ENCODE peak calls at places on chromosomes 12 and 14, in seven cellular contexts. B is MG63; G is CD8-positive, alpha-beta T cell; U is caudate nucleus; E is Caki2; C is aorta; P is AG08396. V is an unnamed sample.

GRCh38 chr14:51095854-51096823 is 1.2 kb upstream of the TRIM9 start:
- DNase-seq in B (peak), G (no peak), U (no peak), E (no peak), C (peak), P (peak), V (no peak)

GRCh38 chr14:30656190-30656632 is 34.1 kb downstream of the SCFD1 start:
- DNase-seq in B (no peak), G (peak), U (no peak), E (no peak), C (no peak), P (peak), V (no peak)

GRCh38 chr14:99995700-99996356 is 69.4 kb upstream of the EVL start:
- DNase-seq in B (peak), G (peak), U (no peak), E (peak), C (no peak), P (peak), V (peak)

GRCh38 chr12:118193958-118194357 is 58.0 kb downstream of the PEBP1 start:
- DNase-seq in B (no peak), G (no peak), U (no peak), E (no peak), C (no peak), P (no peak), V (no peak)

GRCh38 chr14:75806247-75806876 is 145.3 kb downstream of the TTLL5 start:
- DNase-seq in B (no peak), G (no peak), U (no peak), E (no peak), C (no peak), P (no peak), V (no peak)

GRCh38 chr12:14833952-14834351 is 9.4 kb downstream of the ART4 start:
- DNase-seq in B (no peak), G (no peak), U (no peak), E (peak), C (no peak), P (no peak), V (no peak)

GRCh38 chr12:26843306-26843705 is 10.3 kb upstream of the ITPR2 start:
- DNase-seq in B (no peak), G (no peak), U (no peak), E (no peak), C (no peak), P (no peak), V (no peak)

GRCh38 chr12:117036046-117036445 is 63.2 kb downstream of the TESC start:
- DNase-seq in B (no peak), G (no peak), U (no peak), E (no peak), C (peak), P (no peak), V (peak)

GRCh38 chr12:113778432-113779128 is 187.5 kb downstream of the RBM19 start:
- DNase-seq in B (no peak), G (no peak), U (no peak), E (no peak), C (no peak), P (no peak), V (no peak)

GRCh38 chr12:93786669-93787397 is 109.7 kb downstream of the CRADD start:
- DNase-seq in B (peak), G (no peak), U (no peak), E (no peak), C (no peak), P (no peak), V (no peak)

GRCh38 chr14:35351897-35352273 is 52.7 kb downstream of the NFKBIA start:
- DNase-seq in B (no peak), G (no peak), U (no peak), E (no peak), C (peak), P (no peak), V (no peak)

V was measured in spleen.